ENCODE peak calls at places on chromosomes 4 and X, in six cellular contexts. Y is PC-3, Z is transverse colon, M is H9, U is SK-N-SH, J is Panc1. K is an unnamed sample.

GRCh38 chrX:120111611-120112010 is 4.1 kb downstream of the RHOXF1 start:
- DNase-seq in U (no peak), Y (peak; percentile 41), M (no peak), J (no peak), Z (no peak), K (no peak)

GRCh38 chr4:2441393-2442174 is 22.8 kb downstream of the CFAP99 start:
- DNase-seq in Z (peak; percentile 78), M (peak; percentile 95), J (peak; percentile 39), U (peak; percentile 83), Y (peak; percentile 70), K (peak; percentile 43)

GRCh38 chr4:188780028-188780427 is 640.8 kb downstream of the TRIML1 start:
- DNase-seq in Y (no peak), M (no peak), Z (no peak), J (no peak), U (no peak), K (no peak)

GRCh38 chr4:56844817-56845580 is 23.5 kb upstream of the SPINK2 start:
- DNase-seq in Y (no peak), U (no peak), Z (no peak), M (peak; percentile 82), J (no peak), K (no peak)

GRCh38 chr4:123229326-123229725 is 167.3 kb upstream of the SPRY1 start:
- DNase-seq in M (no peak), U (no peak), J (no peak), Y (no peak), Z (no peak), K (no peak)

GRCh38 chrX:40273356-40274050 is 175.7 kb upstream of the BCOR start:
- DNase-seq in M (no peak), Y (no peak), Z (no peak), J (no peak), U (peak; percentile 77), K (no peak)

GRCh38 chr4:16083217-16084191 is at the start of gene PROM1:
- DNase-seq in M (peak; percentile 83), Y (no peak), Z (peak; percentile 60), J (no peak), U (peak; percentile 81), K (no peak)

GRCh38 chr4:121016630-121017029 is 55.7 kb downstream of the NDNF start:
- DNase-seq in U (no peak), Z (no peak), J (no peak), Y (no peak), M (no peak), K (no peak)

GRCh38 chr4:133320576-133321170 is 171.6 kb downstream of the PCDH10 start:
- DNase-seq in Y (peak; percentile 52), J (no peak), Z (no peak), M (peak; percentile 40), U (peak; percentile 27), K (no peak)

GRCh38 chr4:54676062-54676461 is 18.3 kb downstream of the KIT start:
- DNase-seq in J (no peak), U (no peak), M (no peak), Z (no peak), Y (no peak), K (no peak)

GRCh38 chr4:99887837-99888236 is 6.4 kb downstream of the LAMTOR3 start:
- DNase-seq in Z (no peak), Y (no peak), U (no peak), M (no peak), J (no peak), K (no peak)

GRCh38 chr4:142405021-142405991 is 440.8 kb downstream of the INPP4B start:
- DNase-seq in J (no peak), Z (peak; percentile 33), Y (peak; percentile 69), U (no peak), M (peak; percentile 30), K (peak; percentile 49)

GRCh38 chr4:183145773-183146172 is 46.7 kb downstream of the WWC2 start:
- DNase-seq in Z (no peak), J (no peak), U (no peak), M (no peak), Y (no peak), K (no peak)

GRCh38 chr4:119172223-119172622 is 36.6 kb downstream of the MYOZ2 start:
- DNase-seq in Y (peak; percentile 15), Z (no peak), J (no peak), U (no peak), M (no peak), K (no peak)

GRCh38 chr4:14180166-14180565 is 552.6 kb upstream of the BOD1L1 start:
- DNase-seq in J (no peak), Y (no peak), Z (no peak), U (no peak), M (no peak), K (no peak)

GRCh38 chr4:14184767-14185166 is 557.2 kb upstream of the BOD1L1 start:
- DNase-seq in M (no peak), U (peak; percentile 4), Y (no peak), Z (no peak), J (no peak), K (no peak)

GRCh38 chr4:14188214-14188613 is 560.7 kb upstream of the BOD1L1 start:
- DNase-seq in Y (no peak), U (no peak), Z (no peak), J (no peak), M (no peak), K (no peak)

GRCh38 chr4:14180983-14181601 is 553.6 kb upstream of the BOD1L1 start:
- DNase-seq in U (no peak), J (peak; percentile 35), Z (no peak), Y (peak; percentile 91), M (no peak), K (no peak)

GRCh38 chr4:14184265-14184664 is 556.7 kb upstream of the BOD1L1 start:
- DNase-seq in Z (no peak), M (no peak), Y (no peak), J (no peak), U (peak; percentile 33), K (no peak)
- H3K9me3 ChIP-seq in Z (no peaks in the 10 kb centered on the region), M (no peaks in the 10 kb centered on the region), Y (no peaks in the 10 kb centered on the region), J (no peaks in the 10 kb centered on the region), U (no peaks in the 10 kb centered on the region), K (no peaks in the 10 kb centered on the region)

DNA sequence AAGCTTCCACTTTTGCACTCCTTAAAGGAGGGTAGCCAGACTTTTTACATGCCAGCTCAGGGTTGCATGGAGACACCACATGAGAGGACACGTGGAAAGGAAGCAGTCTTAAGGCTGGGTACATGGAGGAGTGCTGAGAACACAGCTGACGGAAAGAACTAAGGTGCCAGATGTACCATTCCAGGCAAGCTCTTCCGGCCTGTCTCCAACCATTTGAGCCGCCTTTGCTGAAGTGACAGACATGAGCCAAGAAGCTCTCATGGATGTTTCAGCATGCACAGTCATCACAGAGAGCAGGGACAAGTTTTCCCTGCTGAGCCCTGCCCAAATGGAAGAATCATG is 83.4 kb upstream of the BMP2K start:
- DNase-seq in U (no peak), J (no peak), M (no peak), Y (no peak), Z (no peak), K (no peak)
- H3K4me1 ChIP-seq in U (no peaks in the 10 kb centered on the region), J (no peaks in the 10 kb centered on the region), M (peaks cover 3% of the 10 kb centered on the region), Y (peaks cover 7% of the 10 kb centered on the region), Z (peaks cover 12% of the 10 kb centered on the region), K (no peaks in the 10 kb centered on the region)

GRCh38 chrX:110021180-110022022 is 18.5 kb downstream of the TMEM164 start:
- DNase-seq in U (no peak), Z (no peak), M (no peak), Y (no peak), J (no peak), K (no peak)
- H3K27ac ChIP-seq in U (no peak overlapping the region), Z (no peak overlapping the region), M (no peak overlapping the region), Y (no peak overlapping the region), J (no peak overlapping the region), K (no peak overlapping the region)

DNA sequence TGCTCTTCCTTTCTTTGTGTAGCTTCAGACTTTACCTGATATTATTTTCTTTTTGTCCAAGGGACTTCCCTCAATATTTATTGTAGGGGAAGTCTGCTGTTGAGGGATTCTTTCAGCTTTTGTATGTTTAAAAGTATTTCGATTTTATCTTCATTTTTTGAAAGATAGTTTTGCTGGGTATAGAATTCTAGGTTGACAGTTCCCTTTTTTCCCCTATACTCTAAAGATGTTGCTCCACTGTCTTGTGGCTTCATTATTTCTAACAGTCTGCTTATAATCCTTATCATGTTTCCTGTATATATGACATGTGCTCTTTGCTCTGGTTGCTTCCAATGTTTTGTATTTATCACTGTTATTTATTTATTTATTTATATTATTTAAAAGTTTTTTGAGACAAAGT is 57.3 kb downstream of the CYTL1 start:
- DNase-seq in J (no peak), M (no peak), Y (no peak), U (no peak), Z (no peak), K (no peak)
- H3K9me3 ChIP-seq in J (peaks cover 8% of the 10 kb centered on the region), M (peaks cover 15% of the 10 kb centered on the region), Y (peaks cover 10% of the 10 kb centered on the region), U (peaks cover 14% of the 10 kb centered on the region), Z (peaks cover 35% of the 10 kb centered on the region), K (no peaks in the 10 kb centered on the region)